ENCODE peak calls at places on chromosomes 1 and 21, in seven cellular contexts. One of them, this sample, is unnamed.

GRCh38 chr1:1435094-1435903 is at the start of gene VWA1:
- DNase-seq in fibroblast of lung: peak; percentile 53
- DNase-seq in mucosa of descending colon: peak; percentile 84
- DNase-seq in Panc1: no peak
- DNase-seq in psoas muscle: peak; percentile 86
- DNase-seq in neural progenitor cell: peak; percentile 86
- DNase-seq in esophagus squamous epithelium: no peak
- DNase-seq in this sample: peak; percentile 80

GRCh38 chr1:18852501-18852900 is 7.0 kb downstream of the TAS1R2 start:
- DNase-seq in psoas muscle: no peak
- DNase-seq in fibroblast of lung: no peak
- DNase-seq in mucosa of descending colon: no peak
- DNase-seq in Panc1: no peak
- DNase-seq in neural progenitor cell: no peak
- DNase-seq in esophagus squamous epithelium: no peak
- DNase-seq in this sample: no peak

GRCh38 chr21:44930543-44930981 is 9.3 kb upstream of the SLX9 start:
- DNase-seq in psoas muscle: peak; percentile 68
- DNase-seq in esophagus squamous epithelium: no peak
- DNase-seq in Panc1: no peak
- DNase-seq in neural progenitor cell: no peak
- DNase-seq in fibroblast of lung: no peak
- DNase-seq in mucosa of descending colon: peak; percentile 39
- DNase-seq in this sample: no peak

GRCh38 chr1:223240122-223240521 is 97.1 kb upstream of the TLR5 start:
- DNase-seq in neural progenitor cell: no peak
- DNase-seq in psoas muscle: no peak
- DNase-seq in fibroblast of lung: no peak
- DNase-seq in esophagus squamous epithelium: no peak
- DNase-seq in Panc1: no peak
- DNase-seq in mucosa of descending colon: no peak
- DNase-seq in this sample: no peak

GRCh38 chr1:230425252-230426061 is 675 bp downstream of the PGBD5 start:
- DNase-seq in mucosa of descending colon: no peak
- DNase-seq in Panc1: no peak
- DNase-seq in fibroblast of lung: no peak
- DNase-seq in esophagus squamous epithelium: no peak
- DNase-seq in psoas muscle: no peak
- DNase-seq in neural progenitor cell: peak; percentile 56
- DNase-seq in this sample: no peak

GRCh38 chr1:1200876-1201810 is 5.2 kb downstream of the TNFRSF18 start:
- DNase-seq in fibroblast of lung: peak; percentile 11
- DNase-seq in psoas muscle: peak; percentile 66
- DNase-seq in neural progenitor cell: peak; percentile 72
- DNase-seq in Panc1: no peak
- DNase-seq in esophagus squamous epithelium: no peak
- DNase-seq in mucosa of descending colon: peak; percentile 50
- DNase-seq in this sample: peak; percentile 49

GRCh38 chr1:98133151-98133550 is 212.3 kb upstream of the DPYD start:
- DNase-seq in mucosa of descending colon: no peak
- DNase-seq in neural progenitor cell: no peak
- DNase-seq in fibroblast of lung: no peak
- DNase-seq in Panc1: no peak
- DNase-seq in psoas muscle: no peak
- DNase-seq in esophagus squamous epithelium: no peak
- DNase-seq in this sample: no peak

GRCh38 chr1:83860506-83861221 is 138.3 kb downstream of the TTLL7 start:
- DNase-seq in fibroblast of lung: peak; percentile 30
- DNase-seq in neural progenitor cell: peak; percentile 81
- DNase-seq in Panc1: peak; percentile 61
- DNase-seq in psoas muscle: peak; percentile 77
- DNase-seq in mucosa of descending colon: peak; percentile 93
- DNase-seq in esophagus squamous epithelium: peak; percentile 2
- DNase-seq in this sample: peak; percentile 87

GRCh38 chr1:162213281-162213909 is 143.9 kb downstream of the NOS1AP start:
- DNase-seq in Panc1: no peak
- DNase-seq in fibroblast of lung: peak; percentile 56
- DNase-seq in psoas muscle: peak; percentile 59
- DNase-seq in neural progenitor cell: peak; percentile 76
- DNase-seq in mucosa of descending colon: peak; percentile 60
- DNase-seq in esophagus squamous epithelium: no peak
- DNase-seq in this sample: peak; percentile 92

GRCh38 chr1:201169203-201169602 is 14.9 kb upstream of the TMEM9 start:
- DNase-seq in esophagus squamous epithelium: no peak
- DNase-seq in mucosa of descending colon: no peak
- DNase-seq in fibroblast of lung: no peak
- DNase-seq in Panc1: no peak
- DNase-seq in psoas muscle: no peak
- DNase-seq in neural progenitor cell: no peak
- DNase-seq in this sample: no peak

GRCh38 chr1:187621961-187622360 is 793.2 kb downstream of the PLA2G4A start:
- DNase-seq in Panc1: peak; percentile 2
- DNase-seq in mucosa of descending colon: no peak
- DNase-seq in esophagus squamous epithelium: no peak
- DNase-seq in fibroblast of lung: no peak
- DNase-seq in neural progenitor cell: no peak
- DNase-seq in psoas muscle: no peak
- DNase-seq in this sample: no peak

GRCh38 chr1:230303069-230303468 is 123.1 kb downstream of the PGBD5 start:
- DNase-seq in fibroblast of lung: no peak
- DNase-seq in mucosa of descending colon: no peak
- DNase-seq in neural progenitor cell: no peak
- DNase-seq in Panc1: no peak
- DNase-seq in esophagus squamous epithelium: no peak
- DNase-seq in psoas muscle: peak; percentile 30
- DNase-seq in this sample: no peak

GRCh38 chr1:51518033-51518729 is 885 bp downstream of the EPS15 start:
- DNase-seq in Panc1: no peak
- DNase-seq in esophagus squamous epithelium: no peak
- DNase-seq in fibroblast of lung: peak; percentile 41
- DNase-seq in mucosa of descending colon: peak; percentile 81
- DNase-seq in neural progenitor cell: peak; percentile 62
- DNase-seq in psoas muscle: peak; percentile 68
- DNase-seq in this sample: peak; percentile 49

GRCh38 chr1:5960336-5960735 is 31.9 kb downstream of the NPHP4 start:
- DNase-seq in psoas muscle: no peak
- DNase-seq in Panc1: no peak
- DNase-seq in mucosa of descending colon: no peak
- DNase-seq in esophagus squamous epithelium: no peak
- DNase-seq in fibroblast of lung: no peak
- DNase-seq in neural progenitor cell: no peak
- DNase-seq in this sample: no peak

GRCh38 chr1:231272880-231273279 is 31.9 kb downstream of the GNPAT start:
- DNase-seq in fibroblast of lung: no peak
- DNase-seq in psoas muscle: no peak
- DNase-seq in mucosa of descending colon: no peak
- DNase-seq in esophagus squamous epithelium: no peak
- DNase-seq in Panc1: no peak
- DNase-seq in neural progenitor cell: no peak
- DNase-seq in this sample: no peak

DNA sequence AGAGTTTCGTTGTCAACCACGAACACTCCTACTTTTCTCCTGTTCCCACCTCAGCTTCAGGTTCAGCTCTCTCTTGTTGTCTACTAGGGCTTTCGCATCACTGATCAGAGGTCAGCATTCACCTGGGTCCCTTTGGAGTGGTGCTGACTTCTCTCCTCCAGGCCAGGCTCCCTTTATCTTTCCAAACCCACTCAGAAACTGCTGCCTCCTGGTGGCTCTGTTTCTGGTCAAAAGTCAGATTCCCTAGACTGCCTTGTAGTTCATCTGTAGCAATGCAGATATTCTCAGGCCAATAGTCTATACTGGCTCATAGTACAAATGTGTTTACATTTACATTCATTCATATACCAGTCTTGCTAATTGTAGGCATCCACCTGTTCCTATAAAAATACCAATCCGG is 6.4 kb upstream of the ERI3 start:
- DNase-seq in mucosa of descending colon: peak; percentile 21
- DNase-seq in esophagus squamous epithelium: no peak
- DNase-seq in fibroblast of lung: no peak
- DNase-seq in Panc1: no peak
- DNase-seq in neural progenitor cell: no peak
- DNase-seq in psoas muscle: no peak
- DNase-seq in this sample: no peak
- TF ChIP-seq CTCF in mucosa of descending colon: no peak
- TF ChIP-seq CTCF in esophagus squamous epithelium: no peak
- TF ChIP-seq CTCF in fibroblast of lung: no peak
- TF ChIP-seq CTCF in Panc1: no peak
- TF ChIP-seq CTCF in neural progenitor cell: peak; percentile 35
- TF ChIP-seq CTCF in psoas muscle: no peak
- TF ChIP-seq CTCF in this sample: no peak

GRCh38 chr1:114113801-114114750 is 39.6 kb downstream of the SYT6 start:
- DNase-seq in neural progenitor cell: no peak
- DNase-seq in psoas muscle: no peak
- DNase-seq in esophagus squamous epithelium: no peak
- DNase-seq in Panc1: no peak
- DNase-seq in fibroblast of lung: no peak
- DNase-seq in mucosa of descending colon: peak; percentile 7
- DNase-seq in this sample: no peak

GRCh38 chr1:114112775-114113174 is 40.9 kb downstream of the SYT6 start:
- DNase-seq in fibroblast of lung: no peak
- DNase-seq in neural progenitor cell: no peak
- DNase-seq in mucosa of descending colon: no peak
- DNase-seq in Panc1: no peak
- DNase-seq in esophagus squamous epithelium: no peak
- DNase-seq in psoas muscle: no peak
- DNase-seq in this sample: no peak

GRCh38 chr1:114118351-114118990 is 35.2 kb downstream of the SYT6 start:
- DNase-seq in Panc1: no peak
- DNase-seq in mucosa of descending colon: no peak
- DNase-seq in neural progenitor cell: peak; percentile 27
- DNase-seq in fibroblast of lung: no peak
- DNase-seq in psoas muscle: no peak
- DNase-seq in esophagus squamous epithelium: no peak
- DNase-seq in this sample: no peak

GRCh38 chr1:114114751-114115104 is 38.9 kb downstream of the SYT6 start:
- DNase-seq in mucosa of descending colon: no peak
- DNase-seq in fibroblast of lung: no peak
- DNase-seq in Panc1: no peak
- DNase-seq in neural progenitor cell: no peak
- DNase-seq in esophagus squamous epithelium: no peak
- DNase-seq in psoas muscle: no peak
- DNase-seq in this sample: no peak

DNA sequence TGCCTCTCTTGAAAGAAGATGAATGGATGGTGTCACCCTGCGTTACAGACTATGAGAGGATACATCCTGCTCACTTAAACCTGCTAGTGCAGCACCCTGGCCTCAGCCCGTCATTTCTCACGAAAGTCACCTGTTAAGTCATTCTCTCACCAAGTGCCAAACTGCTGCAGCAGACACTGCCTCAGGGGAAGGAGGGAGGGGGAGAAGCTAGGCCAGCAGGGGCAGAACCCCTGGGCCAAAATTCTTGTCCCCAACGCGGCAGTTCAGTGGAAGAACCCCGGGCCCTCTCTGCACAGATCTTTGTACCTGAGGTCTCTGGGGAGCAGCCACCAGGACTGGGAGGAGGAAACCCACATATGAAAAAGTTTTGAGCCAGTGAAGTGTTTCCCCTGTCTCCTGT is 37.6 kb downstream of the SYT6 start:
- DNase-seq in psoas muscle: no peak
- DNase-seq in neural progenitor cell: no peak
- DNase-seq in fibroblast of lung: no peak
- DNase-seq in Panc1: no peak
- DNase-seq in esophagus squamous epithelium: no peak
- DNase-seq in mucosa of descending colon: no peak
- DNase-seq in this sample: no peak
- H3K4me1 ChIP-seq in psoas muscle: no peaks in the 10 kb centered on the region
- H3K4me1 ChIP-seq in neural progenitor cell: peaks cover 8% of the 10 kb centered on the region
- H3K4me1 ChIP-seq in fibroblast of lung: no peaks in the 10 kb centered on the region
- H3K4me1 ChIP-seq in Panc1: no peaks in the 10 kb centered on the region
- H3K4me1 ChIP-seq in esophagus squamous epithelium: peaks cover 13% of the 10 kb centered on the region
- H3K4me1 ChIP-seq in mucosa of descending colon: no peaks in the 10 kb centered on the region
- H3K4me1 ChIP-seq in this sample: no peaks in the 10 kb centered on the region

GRCh38 chr1:39359028-39359570 is 132.3 kb upstream of the BMP8A start:
- DNase-seq in neural progenitor cell: no peak
- DNase-seq in fibroblast of lung: no peak
- DNase-seq in esophagus squamous epithelium: no peak
- DNase-seq in mucosa of descending colon: no peak
- DNase-seq in psoas muscle: no peak
- DNase-seq in Panc1: no peak
- DNase-seq in this sample: peak; percentile 28

GRCh38 chr1:39358491-39358890 is 132.9 kb upstream of the BMP8A start:
- DNase-seq in neural progenitor cell: no peak
- DNase-seq in Panc1: no peak
- DNase-seq in esophagus squamous epithelium: no peak
- DNase-seq in mucosa of descending colon: no peak
- DNase-seq in fibroblast of lung: no peak
- DNase-seq in psoas muscle: no peak
- DNase-seq in this sample: no peak

GRCh38 chr1:39352881-39353280 is 138.6 kb upstream of the BMP8A start:
- DNase-seq in esophagus squamous epithelium: no peak
- DNase-seq in psoas muscle: no peak
- DNase-seq in mucosa of descending colon: no peak
- DNase-seq in neural progenitor cell: no peak
- DNase-seq in Panc1: no peak
- DNase-seq in fibroblast of lung: no peak
- DNase-seq in this sample: no peak

DNA sequence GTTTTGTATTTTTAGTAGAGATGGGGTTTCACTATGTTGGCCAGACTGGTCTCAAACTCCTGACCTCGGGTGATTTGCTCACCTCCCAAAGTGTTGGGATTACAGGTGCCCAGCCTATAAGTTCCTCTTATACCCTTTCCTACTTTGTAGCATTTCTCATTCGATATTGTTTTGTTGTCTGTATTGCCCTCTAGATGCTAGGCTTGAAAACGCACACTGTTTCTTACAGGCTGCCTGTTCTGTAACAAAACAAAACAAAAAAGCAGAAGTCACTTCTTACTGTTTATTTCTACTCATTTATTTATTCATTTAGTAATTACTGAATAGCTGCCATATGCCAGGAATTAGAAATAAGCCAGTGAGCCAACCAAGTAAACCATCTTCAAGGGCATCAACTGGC is 136.9 kb upstream of the BMP8A start:
- DNase-seq in psoas muscle: no peak
- DNase-seq in Panc1: no peak
- DNase-seq in fibroblast of lung: no peak
- DNase-seq in neural progenitor cell: no peak
- DNase-seq in mucosa of descending colon: no peak
- DNase-seq in esophagus squamous epithelium: no peak
- DNase-seq in this sample: no peak
- TF ChIP-seq CTCF in psoas muscle: no peak
- TF ChIP-seq CTCF in Panc1: peak; percentile 17
- TF ChIP-seq CTCF in fibroblast of lung: peak; percentile 12
- TF ChIP-seq CTCF in neural progenitor cell: no peak
- TF ChIP-seq CTCF in mucosa of descending colon: no peak
- TF ChIP-seq CTCF in esophagus squamous epithelium: no peak
- TF ChIP-seq CTCF in this sample: no peak

DNA sequence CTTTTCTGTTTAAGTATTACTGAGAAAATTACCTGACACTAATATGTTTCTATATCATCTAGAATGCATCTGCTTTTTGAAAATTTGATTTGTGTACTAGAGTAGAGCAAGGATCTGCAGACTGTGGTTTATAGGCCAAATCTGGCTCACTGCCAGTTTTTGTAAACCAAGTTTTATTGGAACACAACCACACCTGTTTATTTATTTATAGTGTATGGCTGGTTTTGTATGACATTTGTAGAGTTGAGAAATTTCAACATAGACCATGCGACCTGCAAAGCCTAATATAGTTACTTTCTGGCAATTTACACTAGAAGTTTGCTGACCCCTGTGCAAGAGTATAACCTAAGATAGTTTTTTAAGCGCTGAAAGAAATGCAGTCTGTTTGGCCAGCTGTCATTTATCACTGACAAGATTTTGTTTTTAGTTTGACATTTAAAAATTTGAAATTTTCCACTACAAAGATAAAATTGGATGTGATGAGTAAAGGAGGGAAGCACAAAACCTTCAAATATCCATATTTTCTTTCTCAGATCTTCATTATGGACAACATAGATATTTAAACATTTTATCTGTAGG is 36.1 kb upstream of the CACYBP start:
- DNase-seq in mucosa of descending colon: peak; percentile 71
- DNase-seq in neural progenitor cell: no peak
- DNase-seq in esophagus squamous epithelium: no peak
- DNase-seq in Panc1: no peak
- DNase-seq in psoas muscle: no peak
- DNase-seq in fibroblast of lung: no peak
- DNase-seq in this sample: no peak
- H3K4me1 ChIP-seq in mucosa of descending colon: peaks cover 56% of the 10 kb centered on the region
- H3K4me1 ChIP-seq in neural progenitor cell: peaks cover 11% of the 10 kb centered on the region
- H3K4me1 ChIP-seq in esophagus squamous epithelium: peaks cover 59% of the 10 kb centered on the region
- H3K4me1 ChIP-seq in Panc1: no peaks in the 10 kb centered on the region
- H3K4me1 ChIP-seq in psoas muscle: peaks cover 25% of the 10 kb centered on the region
- H3K4me1 ChIP-seq in fibroblast of lung: no peaks in the 10 kb centered on the region
- H3K4me1 ChIP-seq in this sample: peaks cover 58% of the 10 kb centered on the region